ENCODE peak calls at places on chromosomes 1 and 21, in four cellular contexts. One of them, this sample, is unnamed.

GRCh38 chr1:156499703-156500577 is 635 bp downstream of the MEF2D start:
- ATAC-seq in activated T-cell treated with anti-CD3 and anti-CD28 coated beads, Interleukin-2, amount 50 U/mL, for 4 hours: no peak
- ATAC-seq in activated naive CD8-positive, alpha-beta T cell treated with anti-CD3 and anti-CD28 coated beads, Interleukin-2, amount 10 ng/mL, durations not matched to agents 7 days and 5 days: no peak
- ATAC-seq in foreskin keratinocyte: no peak
- ATAC-seq in this sample: no peak

GRCh38 chr21:17200250-17200649 is 312.6 kb upstream of the CXADR start:
- ATAC-seq in foreskin keratinocyte: no peak
- ATAC-seq in activated T-cell treated with anti-CD3 and anti-CD28 coated beads, Interleukin-2, amount 50 U/mL, for 4 hours: no peak
- ATAC-seq in activated naive CD8-positive, alpha-beta T cell treated with anti-CD3 and anti-CD28 coated beads, Interleukin-2, amount 10 ng/mL, durations not matched to agents 7 days and 5 days: no peak
- ATAC-seq in this sample: no peak

GRCh38 chr1:216757110-216757509 is 33.9 kb upstream of the ESRRG start:
- ATAC-seq in activated T-cell treated with anti-CD3 and anti-CD28 coated beads, Interleukin-2, amount 50 U/mL, for 4 hours: no peak
- ATAC-seq in foreskin keratinocyte: no peak
- ATAC-seq in activated naive CD8-positive, alpha-beta T cell treated with anti-CD3 and anti-CD28 coated beads, Interleukin-2, amount 10 ng/mL, durations not matched to agents 7 days and 5 days: no peak
- ATAC-seq in this sample: no peak

GRCh38 chr1:33626801-33627200 is 154.4 kb downstream of the ZSCAN20 start:
- ATAC-seq in activated naive CD8-positive, alpha-beta T cell treated with anti-CD3 and anti-CD28 coated beads, Interleukin-2, amount 10 ng/mL, durations not matched to agents 7 days and 5 days: no peak
- ATAC-seq in activated T-cell treated with anti-CD3 and anti-CD28 coated beads, Interleukin-2, amount 50 U/mL, for 4 hours: no peak
- ATAC-seq in foreskin keratinocyte: no peak
- ATAC-seq in this sample: no peak

GRCh38 chr1:192627901-192628300 is 8.0 kb upstream of the RGS13 start:
- ATAC-seq in activated T-cell treated with anti-CD3 and anti-CD28 coated beads, Interleukin-2, amount 50 U/mL, for 4 hours: no peak
- ATAC-seq in activated naive CD8-positive, alpha-beta T cell treated with anti-CD3 and anti-CD28 coated beads, Interleukin-2, amount 10 ng/mL, durations not matched to agents 7 days and 5 days: no peak
- ATAC-seq in foreskin keratinocyte: no peak
- ATAC-seq in this sample: no peak

GRCh38 chr1:27503961-27504587 is 14.1 kb upstream of the WASF2 start:
- ATAC-seq in activated T-cell treated with anti-CD3 and anti-CD28 coated beads, Interleukin-2, amount 50 U/mL, for 4 hours: no peak
- ATAC-seq in foreskin keratinocyte: no peak
- ATAC-seq in activated naive CD8-positive, alpha-beta T cell treated with anti-CD3 and anti-CD28 coated beads, Interleukin-2, amount 10 ng/mL, durations not matched to agents 7 days and 5 days: no peak
- ATAC-seq in this sample: no peak

GRCh38 chr1:105636052-105636451 is 1420.4 kb upstream of the PRMT6 start:
- ATAC-seq in activated T-cell treated with anti-CD3 and anti-CD28 coated beads, Interleukin-2, amount 50 U/mL, for 4 hours: no peak
- ATAC-seq in activated naive CD8-positive, alpha-beta T cell treated with anti-CD3 and anti-CD28 coated beads, Interleukin-2, amount 10 ng/mL, durations not matched to agents 7 days and 5 days: no peak
- ATAC-seq in foreskin keratinocyte: no peak
- ATAC-seq in this sample: no peak

GRCh38 chr21:37413553-37414291 is 47.1 kb downstream of the DYRK1A start:
- ATAC-seq in activated naive CD8-positive, alpha-beta T cell treated with anti-CD3 and anti-CD28 coated beads, Interleukin-2, amount 10 ng/mL, durations not matched to agents 7 days and 5 days: no peak
- ATAC-seq in activated T-cell treated with anti-CD3 and anti-CD28 coated beads, Interleukin-2, amount 50 U/mL, for 4 hours: no peak
- ATAC-seq in foreskin keratinocyte: no peak
- ATAC-seq in this sample: no peak

GRCh38 chr21:43967981-43968380 is 44.1 kb upstream of the TRAPPC10 start:
- ATAC-seq in activated T-cell treated with anti-CD3 and anti-CD28 coated beads, Interleukin-2, amount 50 U/mL, for 4 hours: no peak
- ATAC-seq in foreskin keratinocyte: no peak
- ATAC-seq in activated naive CD8-positive, alpha-beta T cell treated with anti-CD3 and anti-CD28 coated beads, Interleukin-2, amount 10 ng/mL, durations not matched to agents 7 days and 5 days: no peak
- ATAC-seq in this sample: peak

GRCh38 chr1:45930258-45931150 is 127.1 kb downstream of the MAST2 start:
- ATAC-seq in activated T-cell treated with anti-CD3 and anti-CD28 coated beads, Interleukin-2, amount 50 U/mL, for 4 hours: no peak
- ATAC-seq in activated naive CD8-positive, alpha-beta T cell treated with anti-CD3 and anti-CD28 coated beads, Interleukin-2, amount 10 ng/mL, durations not matched to agents 7 days and 5 days: no peak
- ATAC-seq in foreskin keratinocyte: no peak
- ATAC-seq in this sample: no peak

GRCh38 chr1:94094466-94095111 is 26.4 kb downstream of the ABCA4 start:
- ATAC-seq in activated naive CD8-positive, alpha-beta T cell treated with anti-CD3 and anti-CD28 coated beads, Interleukin-2, amount 10 ng/mL, durations not matched to agents 7 days and 5 days: no peak
- ATAC-seq in foreskin keratinocyte: no peak
- ATAC-seq in activated T-cell treated with anti-CD3 and anti-CD28 coated beads, Interleukin-2, amount 50 U/mL, for 4 hours: no peak
- ATAC-seq in this sample: peak

GRCh38 chr1:47555841-47556616 is 118.2 kb downstream of the FOXD2 start:
- ATAC-seq in activated naive CD8-positive, alpha-beta T cell treated with anti-CD3 and anti-CD28 coated beads, Interleukin-2, amount 10 ng/mL, durations not matched to agents 7 days and 5 days: no peak
- ATAC-seq in activated T-cell treated with anti-CD3 and anti-CD28 coated beads, Interleukin-2, amount 50 U/mL, for 4 hours: no peak
- ATAC-seq in foreskin keratinocyte: no peak
- ATAC-seq in this sample: no peak

GRCh38 chr1:232767381-232768074 is 37.7 kb upstream of the MAP10 start:
- ATAC-seq in foreskin keratinocyte: peak
- ATAC-seq in activated T-cell treated with anti-CD3 and anti-CD28 coated beads, Interleukin-2, amount 50 U/mL, for 4 hours: no peak
- ATAC-seq in activated naive CD8-positive, alpha-beta T cell treated with anti-CD3 and anti-CD28 coated beads, Interleukin-2, amount 10 ng/mL, durations not matched to agents 7 days and 5 days: no peak
- ATAC-seq in this sample: peak

GRCh38 chr1:178031856-178032320 is 62.0 kb upstream of the RASAL2 start:
- ATAC-seq in foreskin keratinocyte: peak
- ATAC-seq in activated naive CD8-positive, alpha-beta T cell treated with anti-CD3 and anti-CD28 coated beads, Interleukin-2, amount 10 ng/mL, durations not matched to agents 7 days and 5 days: no peak
- ATAC-seq in activated T-cell treated with anti-CD3 and anti-CD28 coated beads, Interleukin-2, amount 50 U/mL, for 4 hours: no peak
- ATAC-seq in this sample: peak

GRCh38 chr1:185539277-185539943 is 194.8 kb upstream of the HMCN1 start:
- ATAC-seq in foreskin keratinocyte: no peak
- ATAC-seq in activated T-cell treated with anti-CD3 and anti-CD28 coated beads, Interleukin-2, amount 50 U/mL, for 4 hours: peak
- ATAC-seq in activated naive CD8-positive, alpha-beta T cell treated with anti-CD3 and anti-CD28 coated beads, Interleukin-2, amount 10 ng/mL, durations not matched to agents 7 days and 5 days: no peak
- ATAC-seq in this sample: no peak

GRCh38 chr1:51494138-51494830 is 24.8 kb downstream of the EPS15 start:
- ATAC-seq in foreskin keratinocyte: no peak
- ATAC-seq in activated T-cell treated with anti-CD3 and anti-CD28 coated beads, Interleukin-2, amount 50 U/mL, for 4 hours: no peak
- ATAC-seq in activated naive CD8-positive, alpha-beta T cell treated with anti-CD3 and anti-CD28 coated beads, Interleukin-2, amount 10 ng/mL, durations not matched to agents 7 days and 5 days: no peak
- ATAC-seq in this sample: no peak

GRCh38 chr1:147152772-147153171 is 19.5 kb downstream of the PRKAB2 start:
- ATAC-seq in activated T-cell treated with anti-CD3 and anti-CD28 coated beads, Interleukin-2, amount 50 U/mL, for 4 hours: no peak
- ATAC-seq in foreskin keratinocyte: no peak
- ATAC-seq in activated naive CD8-positive, alpha-beta T cell treated with anti-CD3 and anti-CD28 coated beads, Interleukin-2, amount 10 ng/mL, durations not matched to agents 7 days and 5 days: no peak
- ATAC-seq in this sample: no peak

GRCh38 chr1:214031267-214031650 is 43.5 kb downstream of the PROX1 start:
- ATAC-seq in activated T-cell treated with anti-CD3 and anti-CD28 coated beads, Interleukin-2, amount 50 U/mL, for 4 hours: no peak
- ATAC-seq in activated naive CD8-positive, alpha-beta T cell treated with anti-CD3 and anti-CD28 coated beads, Interleukin-2, amount 10 ng/mL, durations not matched to agents 7 days and 5 days: no peak
- ATAC-seq in foreskin keratinocyte: no peak
- ATAC-seq in this sample: no peak

GRCh38 chr1:206905295-206906164 is 8.3 kb downstream of the IL24 start:
- ATAC-seq in foreskin keratinocyte: peak
- ATAC-seq in activated T-cell treated with anti-CD3 and anti-CD28 coated beads, Interleukin-2, amount 50 U/mL, for 4 hours: peak
- ATAC-seq in activated naive CD8-positive, alpha-beta T cell treated with anti-CD3 and anti-CD28 coated beads, Interleukin-2, amount 10 ng/mL, durations not matched to agents 7 days and 5 days: peak
- ATAC-seq in this sample: peak

GRCh38 chr1:184152944-184153343 is 101.4 kb downstream of the TSEN15 start:
- ATAC-seq in activated naive CD8-positive, alpha-beta T cell treated with anti-CD3 and anti-CD28 coated beads, Interleukin-2, amount 10 ng/mL, durations not matched to agents 7 days and 5 days: no peak
- ATAC-seq in foreskin keratinocyte: no peak
- ATAC-seq in activated T-cell treated with anti-CD3 and anti-CD28 coated beads, Interleukin-2, amount 50 U/mL, for 4 hours: no peak
- ATAC-seq in this sample: no peak

GRCh38 chr1:119782541-119783338 is 14.0 kb upstream of the HMGCS2 start:
- ATAC-seq in foreskin keratinocyte: peak
- ATAC-seq in activated naive CD8-positive, alpha-beta T cell treated with anti-CD3 and anti-CD28 coated beads, Interleukin-2, amount 10 ng/mL, durations not matched to agents 7 days and 5 days: no peak
- ATAC-seq in activated T-cell treated with anti-CD3 and anti-CD28 coated beads, Interleukin-2, amount 50 U/mL, for 4 hours: no peak
- ATAC-seq in this sample: peak

This sample was measured in esophagus mucosa.